ENCODE peak calls at places on chromosome 1, in seven cellular contexts. U is stimulated activated CD8-positive, alpha-beta memory T cell treated with anti-CD3 and anti-CD28 coated beads, Interleukin-15, amount 100 ng/mL, for 1 hour; O is brain microvascular endothelial cell; W is cardiac fibroblast; N is epithelial cell of esophagus; S is activated CD4-positive, alpha-beta T cell treated with anti-CD3 and anti-CD28 coated beads for 36 hours; G is ELR. P is an unnamed sample.
A peak's percentile ranks its signal among the peaks of the same experiment; 100 is the strongest.

GRCh38 chr1:229237320-229237719 is 33.6 kb upstream of the RAB4A start:
- DNase-seq in S (no peak), O (no peak), G (no peak), U (no peak), N (no peak), W (no peak), P (peak; percentile 61)

GRCh38 chr1:11680270-11681070 is 478 bp downstream of the MAD2L2 start:
- DNase-seq in O (no peak), N (no peak), U (no peak), G (no peak), W (no peak), S (no peak), P (peak; percentile 61)

GRCh38 chr1:192061556-192061955 is 96.7 kb upstream of the RGS18 start:
- DNase-seq in W (no peak), O (no peak), S (no peak), N (peak; percentile 59), G (no peak), U (no peak), P (no peak)

GRCh38 chr1:63322248-63322943 is at the start of gene FOXD3:
- DNase-seq in O (no peak), S (peak; percentile 64), U (no peak), G (peak; percentile 64), W (peak; percentile 45), N (peak; percentile 44), P (peak; percentile 85)

GRCh38 chr1:47187226-47187925 is 2.5 kb downstream of the PDZK1IP1 start:
- DNase-seq in O (no peak), S (no peak), W (no peak), N (no peak), G (no peak), U (no peak), P (no peak)

GRCh38 chr1:15154480-15155036 is 1.0 kb downstream of the TMEM51 start:
- DNase-seq in G (peak; percentile 50), O (peak; percentile 22), S (peak; percentile 24), W (no peak), U (no peak), N (peak; percentile 56), P (peak; percentile 57)

GRCh38 chr1:13763991-13764390 is 64.0 kb downstream of the PRDM2 start:
- DNase-seq in S (no peak), N (no peak), O (no peak), G (no peak), W (no peak), U (no peak), P (no peak)

GRCh38 chr1:47180603-47181094 is 9.2 kb downstream of the PDZK1IP1 start:
- DNase-seq in W (no peak), G (no peak), S (no peak), U (no peak), N (no peak), O (no peak), P (no peak)

GRCh38 chr1:206693592-206693991 is 8.9 kb downstream of the MAPKAPK2 start:
- DNase-seq in U (no peak), O (peak; percentile 64), G (peak; percentile 44), N (no peak), S (no peak), W (peak; percentile 82), P (no peak)

GRCh38 chr1:7712731-7713323 is 58.3 kb upstream of the VAMP3 start:
- DNase-seq in N (no peak), W (no peak), S (no peak), O (no peak), U (no peak), G (no peak), P (no peak)

GRCh38 chr1:204711947-204712701 is 26.6 kb upstream of the LRRN2 start:
- DNase-seq in O (no peak), U (no peak), W (no peak), N (no peak), G (no peak), S (no peak), P (peak; percentile 51)

GRCh38 chr1:179017383-179018326 is 8.0 kb upstream of the FAM20B start:
- DNase-seq in N (peak; percentile 65), O (no peak), G (peak; percentile 66), S (no peak), W (no peak), U (no peak), P (no peak)

P was measured in ELF-1.